ENCODE peak calls at places on chromosomes 2 and 18, in ten cellular contexts. G is fibroblast of lung, R is BJ, H is tibial artery, X is H1, S is ovary, P is left lung, W is neural progenitor cell, T is pancreas, N is mammary epithelial cell. F is an unnamed sample. For H3K27me3, the result is how much of the 10 kb centered on the place peaks cover.

GRCh38 chr2:144449028-144449406 is 70.9 kb downstream of the ZEB2 start:
- DNase-seq in G (no peak), R (no peak), H (no peak), X (no peak), S (peak), P (no peak), W (no peak), T (no peak), N (no peak), F (no peak)

GRCh38 chr18:79942786-79943607 is 8.5 kb downstream of the SLC66A2 start:
- DNase-seq in G (no peak), R (no peak), H (no peak), X (no peak), S (peak), P (peak), W (no peak), T (peak), N (no peak), F (peak)

GRCh38 chr2:230898661-230899091 is 26.4 kb downstream of the GPR55 start:
- DNase-seq in G (no peak), R (no peak), H (no peak), X (no peak), S (no peak), P (no peak), W (no peak), T (no peak), N (no peak), F (no peak)

GRCh38 chr2:117918608-117919007 is 95.3 kb downstream of the CCDC93 start:
- DNase-seq in G (no peak), R (no peak), H (no peak), X (no peak), S (no peak), P (no peak), W (no peak), T (no peak), N (no peak), F (no peak)

GRCh38 chr2:187461294-187462261 is 13.5 kb upstream of the CALCRL start:
- DNase-seq in G (no peak), R (no peak), H (no peak), X (peak), S (peak), P (no peak), W (peak), T (peak), N (no peak), F (no peak)

GRCh38 chr18:7577706-7578105 is 10.6 kb downstream of the PTPRM start:
- DNase-seq in G (peak), R (no peak), H (no peak), X (peak), S (no peak), P (no peak), W (peak), T (no peak), N (no peak), F (no peak)

GRCh38 chr2:149741646-149742045 is 154.1 kb upstream of the MMADHC start:
- DNase-seq in G (peak), R (peak), H (no peak), X (no peak), S (no peak), P (no peak), W (no peak), T (no peak), N (peak), F (no peak)

GRCh38 chr2:24122-24521 is 22.2 kb downstream of the FAM110C start:
- DNase-seq in G (no peak), R (no peak), H (no peak), X (no peak), S (no peak), P (no peak), W (no peak), T (peak), N (no peak), F (no peak)

DNA sequence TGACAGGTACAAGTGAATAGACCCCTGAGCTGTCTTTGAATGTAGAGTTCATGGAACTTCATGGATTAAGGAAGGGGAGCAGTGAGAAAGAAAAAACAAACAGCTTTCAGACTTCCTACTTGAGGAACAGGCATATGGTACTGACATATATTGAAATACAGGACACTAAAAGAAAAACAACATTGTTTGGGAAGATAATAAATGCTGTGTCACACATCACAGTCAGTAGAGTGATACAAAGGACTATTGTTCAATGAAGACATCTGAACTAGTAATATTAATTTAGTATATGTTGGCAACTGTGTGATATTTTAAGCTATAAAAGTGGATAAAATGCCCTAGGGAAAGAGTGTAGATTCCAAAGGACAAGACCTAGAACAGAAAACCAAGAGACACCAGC is 3.3 kb downstream of the DSC2 start:
- DNase-seq in G (no peak), R (no peak), H (no peak), X (no peak), S (no peak), P (no peak), W (no peak), T (no peak), N (peak), F (no peak)
- TF ChIP-seq CTCF in G (no peak), R (no peak), H (no peak), X (no peak), S (no peak), P (no peak), W (no peak), T (no peak), N (no peak), F (no peak)

GRCh38 chr2:119377266-119377972 is 10.6 kb downstream of the DBI start:
- DNase-seq in G (no peak), R (no peak), H (no peak), X (no peak), S (no peak), P (no peak), W (no peak), T (no peak), N (no peak), F (no peak)
- H3K27me3 ChIP-seq in G (under half), R (under half), H (under half), X (under half), S (under half), P (under half), W (under half), T (under half), N (under half), F (under half)

DNA sequence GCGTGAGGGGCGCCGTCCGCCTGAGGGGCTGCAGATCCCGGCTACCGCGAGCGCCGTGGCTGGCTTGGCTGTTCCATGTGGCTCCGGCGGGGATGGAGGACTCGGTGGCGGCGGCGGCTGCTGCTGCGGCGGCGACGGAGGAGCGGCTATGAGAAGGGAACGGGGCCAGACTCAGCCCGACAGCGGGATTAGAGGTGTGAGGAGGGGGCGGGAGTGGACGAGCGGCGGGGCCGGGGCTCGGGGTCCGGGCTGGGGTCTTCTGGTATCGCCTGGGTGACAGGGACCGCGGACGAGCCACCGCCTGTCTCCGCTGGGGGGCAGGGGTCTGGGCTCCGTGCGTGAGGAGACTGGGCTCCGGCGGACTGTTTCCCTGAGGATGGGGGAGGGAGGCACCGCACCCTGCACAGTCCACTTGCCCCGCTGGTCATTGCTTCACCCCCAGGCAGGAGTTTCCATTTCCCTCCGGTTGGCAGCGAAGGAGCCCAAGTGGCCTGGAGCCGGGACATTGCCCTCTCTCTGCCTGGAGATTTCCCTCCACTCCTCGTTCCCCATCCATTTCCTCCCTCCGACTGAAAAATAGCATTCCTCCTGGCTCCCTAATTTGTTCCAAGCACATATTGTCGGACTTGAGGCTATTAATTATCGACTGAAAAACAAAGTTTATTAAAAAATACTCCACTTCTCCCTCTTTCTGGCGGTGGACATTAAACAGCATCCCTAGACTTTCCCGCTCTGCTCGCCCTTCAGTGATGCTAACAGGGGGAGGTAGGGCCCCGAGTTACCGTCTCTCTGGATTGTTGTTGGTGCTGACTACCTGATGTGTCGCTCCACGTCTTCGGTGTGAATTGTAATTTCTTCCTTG is 577 bp downstream of the EHBP1 start:
- DNase-seq in G (peak), R (no peak), H (peak), X (no peak), S (no peak), P (peak), W (peak), T (peak), N (peak), F (peak)
- TF ChIP-seq CTCF in G (peak), R (peak), H (no peak), X (peak), S (no peak), P (no peak), W (peak), T (peak), N (peak), F (peak)

GRCh38 chr2:215216806-215217205 is 78.4 kb upstream of the ABCA12 start:
- DNase-seq in G (no peak), R (no peak), H (no peak), X (no peak), S (no peak), P (no peak), W (no peak), T (no peak), N (no peak), F (no peak)

GRCh38 chr2:215218587-215219577 is 80.5 kb upstream of the ABCA12 start:
- DNase-seq in G (no peak), R (no peak), H (no peak), X (no peak), S (no peak), P (no peak), W (no peak), T (no peak), N (peak), F (no peak)

GRCh38 chr2:215210082-215210481 is 71.7 kb upstream of the ABCA12 start:
- DNase-seq in G (no peak), R (no peak), H (no peak), X (no peak), S (no peak), P (no peak), W (no peak), T (no peak), N (no peak), F (no peak)

DNA sequence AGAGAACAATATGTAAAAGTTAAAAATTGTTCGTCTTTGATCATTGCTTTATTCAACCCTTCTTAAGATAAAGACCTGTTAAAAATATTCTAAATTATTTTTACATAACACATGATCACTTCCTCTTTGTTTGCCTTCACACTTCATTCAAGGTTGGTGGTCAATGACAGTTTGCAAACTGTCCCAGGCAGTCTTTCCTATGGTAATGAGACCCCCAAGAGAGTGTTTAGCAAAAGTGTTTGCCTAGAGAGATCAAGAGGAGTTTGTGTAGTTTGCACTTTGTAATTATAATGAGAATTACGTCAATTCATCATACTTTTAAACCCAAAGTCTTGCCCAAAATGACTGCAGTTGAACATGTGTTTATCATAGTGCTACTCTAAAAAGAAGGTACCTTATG is 77.2 kb upstream of the ABCA12 start:
- DNase-seq in G (no peak), R (no peak), H (no peak), X (no peak), S (no peak), P (no peak), W (no peak), T (no peak), N (no peak), F (no peak)
- H3K27me3 ChIP-seq in G (under half), R (under half), H (under half), X (under half), S (under half), P (under half), W (under half), T (under half), N (under half), F (under half)

GRCh38 chr2:64470921-64471320 is 17.0 kb downstream of the LGALSL start:
- DNase-seq in G (no peak), R (no peak), H (no peak), X (no peak), S (no peak), P (no peak), W (peak), T (no peak), N (no peak), F (no peak)
- TF ChIP-seq CTCF in G (no peak), R (no peak), H (no peak), X (no peak), S (no peak), P (no peak), W (no peak), T (no peak), N (no peak), F (no peak)

DNA sequence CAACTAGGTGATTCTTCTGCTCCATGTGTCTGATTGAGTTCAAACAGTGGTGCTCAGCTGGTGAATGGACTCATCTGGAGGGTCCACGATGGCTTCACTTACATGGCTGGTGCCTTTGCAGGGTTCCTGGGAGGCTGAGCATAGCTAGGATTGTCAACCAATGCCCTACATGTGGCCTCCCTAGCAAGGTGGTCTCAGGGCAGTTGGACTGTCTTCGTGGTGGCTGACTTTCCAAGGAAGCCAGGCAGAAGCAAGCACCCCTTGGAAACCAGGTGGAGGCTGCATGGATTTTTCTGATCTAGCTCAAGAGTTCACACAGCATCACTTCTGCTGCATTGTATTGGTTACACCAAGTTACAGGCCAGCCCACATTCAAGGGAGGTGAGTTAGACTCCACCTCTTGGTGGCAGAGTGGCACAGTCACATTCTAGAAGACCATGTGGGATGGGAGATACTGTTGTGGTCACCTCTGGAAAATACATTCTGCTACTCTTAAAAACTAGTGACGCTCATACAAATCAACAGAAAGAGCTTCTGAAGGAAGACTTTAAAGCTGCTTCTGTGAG is 6.9 kb downstream of the IL1R2 start:
- DNase-seq in G (no peak), R (no peak), H (no peak), X (no peak), S (no peak), P (no peak), W (no peak), T (no peak), N (no peak), F (no peak)
- H3K27me3 ChIP-seq in G (under half), R (under half), H (under half), X (under half), S (under half), P (under half), W (under half), T (under half), N (under half), F (under half)

GRCh38 chr18:837922-838321 is 25.9 kb upstream of the YES1 start:
- DNase-seq in G (peak), R (no peak), H (no peak), X (no peak), S (no peak), P (no peak), W (no peak), T (no peak), N (no peak), F (no peak)
- TF ChIP-seq CTCF in G (no peak), R (no peak), H (no peak), X (no peak), S (no peak), P (no peak), W (no peak), T (no peak), N (no peak), F (no peak)

F was measured in upper lobe of right lung.